ENCODE peak calls at places on chromosome 9, in six cellular contexts. W is trophoblast cell, F is IMR-90, M is H1, G is H9, Y is neuronal stem cell. X is an unnamed sample.

GRCh38 chr9:130448035-130448624 is 3.4 kb downstream of the ASS1 start:
- DNase-seq in W (no peak), F (peak), M (no peak), G (no peak), Y (no peak), X (peak)

GRCh38 chr9:33329117-33329563 is 38.8 kb downstream of the NFX1 start:
- DNase-seq in W (peak), F (peak), M (no peak), G (no peak), Y (no peak), X (no peak)

GRCh38 chr9:13022756-13023155 is 247.9 kb downstream of the LURAP1L start:
- DNase-seq in W (no peak), F (no peak), M (no peak), G (no peak), Y (no peak), X (no peak)

GRCh38 chr9:116494815-116495634 is 192.1 kb upstream of the TRIM32 start:
- DNase-seq in W (peak), F (no peak), M (no peak), G (peak), Y (no peak), X (peak)

GRCh38 chr9:111919875-111920274 is 23.3 kb downstream of the UGCG start:
- DNase-seq in W (no peak), F (no peak), M (no peak), G (no peak), Y (no peak), X (no peak)

GRCh38 chr9:125529107-125529506 is 177.9 kb downstream of the MAPKAP1 start:
- DNase-seq in W (no peak), F (no peak), M (no peak), G (no peak), Y (no peak), X (no peak)

GRCh38 chr9:84750152-84750865 is 80.8 kb downstream of the NTRK2 start:
- DNase-seq in W (no peak), F (no peak), M (no peak), G (no peak), Y (no peak), X (no peak)

GRCh38 chr9:127910613-127911205 is 6.1 kb downstream of the ST6GALNAC4 start:
- DNase-seq in W (no peak), F (peak), M (no peak), G (no peak), Y (no peak), X (peak)

GRCh38 chr9:72351538-72352453 is 13.2 kb downstream of the ZFAND5 start:
- DNase-seq in W (no peak), F (peak), M (no peak), G (no peak), Y (no peak), X (no peak)

GRCh38 chr9:18824095-18824666 is 208.8 kb downstream of the SAXO1 start:
- DNase-seq in W (no peak), F (no peak), M (no peak), G (peak), Y (no peak), X (peak)

GRCh38 chr9:101387871-101388506 is 3.2 kb upstream of the BAAT start:
- DNase-seq in W (peak), F (peak), M (no peak), G (no peak), Y (no peak), X (peak)

GRCh38 chr9:86175743-86176456 is 76.5 kb upstream of the GOLM1 start:
- DNase-seq in W (no peak), F (no peak), M (no peak), G (no peak), Y (no peak), X (no peak)

GRCh38 chr9:134778841-134779411 is 101.7 kb upstream of the FCN2 start:
- DNase-seq in W (peak), F (peak), M (peak), G (peak), Y (peak), X (peak)

GRCh38 chr9:89226076-89226475 is 47.5 kb upstream of the SHC3 start:
- DNase-seq in W (no peak), F (peak), M (peak), G (peak), Y (peak), X (peak)

GRCh38 chr9:116516456-116516855 is 170.6 kb upstream of the TRIM32 start:
- DNase-seq in W (no peak), F (no peak), M (no peak), G (no peak), Y (no peak), X (no peak)

GRCh38 chr9:4228606-4229005 is 71.3 kb downstream of the GLIS3 start:
- DNase-seq in W (no peak), F (peak), M (no peak), G (no peak), Y (no peak), X (peak)

GRCh38 chr9:136310273-136311030 is 6.6 kb upstream of the CCDC187 start:
- DNase-seq in W (no peak), F (no peak), M (no peak), G (no peak), Y (no peak), X (no peak)

GRCh38 chr9:71590362-71590761 is 178.0 kb downstream of the CEMIP2 start:
- DNase-seq in W (no peak), F (no peak), M (no peak), G (no peak), Y (no peak), X (no peak)

GRCh38 chr9:106883626-106884190 is 20.7 kb downstream of the ZNF462 start:
- DNase-seq in W (no peak), F (peak), M (no peak), G (no peak), Y (no peak), X (no peak)

GRCh38 chr9:135010921-135011320 is 76.5 kb upstream of the OLFM1 start:
- DNase-seq in W (no peak), F (no peak), M (no peak), G (no peak), Y (no peak), X (no peak)

GRCh38 chr9:118640836-118641557 is 728.2 kb downstream of the BRINP1 start:
- DNase-seq in W (no peak), F (no peak), M (no peak), G (no peak), Y (no peak), X (no peak)

GRCh38 chr9:90029996-90030395 is 425.2 kb downstream of the GADD45G start:
- DNase-seq in W (no peak), F (no peak), M (no peak), G (no peak), Y (no peak), X (no peak)

GRCh38 chr9:118595719-118596305 is 773.4 kb downstream of the BRINP1 start:
- DNase-seq in W (peak), F (no peak), M (peak), G (peak), Y (peak), X (peak)

GRCh38 chr9:135989722-135990467 is 28.7 kb upstream of the UBAC1 start:
- DNase-seq in W (no peak), F (no peak), M (no peak), G (no peak), Y (no peak), X (no peak)

GRCh38 chr9:4821994-4822544 is 29.3 kb downstream of the RCL1 start:
- DNase-seq in W (no peak), F (no peak), M (no peak), G (no peak), Y (no peak), X (no peak)

DNA sequence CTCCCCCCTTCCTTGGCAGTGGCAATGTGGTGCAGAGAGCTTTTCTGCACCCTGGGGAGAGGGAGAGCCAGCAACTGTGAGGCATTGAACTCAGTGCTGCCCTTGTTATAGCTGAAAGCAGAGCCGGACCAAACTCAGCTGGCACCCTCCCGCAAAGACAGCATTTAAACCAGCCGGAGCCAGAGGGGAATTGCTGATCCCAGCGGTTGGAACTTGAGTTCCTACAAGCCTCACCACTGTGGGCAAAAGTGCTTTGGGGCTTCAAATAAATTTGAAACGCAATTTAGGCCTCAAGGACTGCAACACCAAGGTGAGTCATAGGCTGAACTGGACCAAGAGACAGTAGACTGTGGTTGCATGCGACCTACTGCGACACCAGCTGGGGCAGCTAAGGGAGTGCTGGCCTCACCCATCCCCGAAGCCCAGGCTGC is 207.6 kb upstream of the CDKN2B start:
- DNase-seq in W (no peak), F (peak), M (no peak), G (no peak), Y (no peak), X (no peak)
- H4K8ac ChIP-seq in W (no peak), F (no peak), M (no peak), G (no peak), Y (no peak), X (no peak)

DNA sequence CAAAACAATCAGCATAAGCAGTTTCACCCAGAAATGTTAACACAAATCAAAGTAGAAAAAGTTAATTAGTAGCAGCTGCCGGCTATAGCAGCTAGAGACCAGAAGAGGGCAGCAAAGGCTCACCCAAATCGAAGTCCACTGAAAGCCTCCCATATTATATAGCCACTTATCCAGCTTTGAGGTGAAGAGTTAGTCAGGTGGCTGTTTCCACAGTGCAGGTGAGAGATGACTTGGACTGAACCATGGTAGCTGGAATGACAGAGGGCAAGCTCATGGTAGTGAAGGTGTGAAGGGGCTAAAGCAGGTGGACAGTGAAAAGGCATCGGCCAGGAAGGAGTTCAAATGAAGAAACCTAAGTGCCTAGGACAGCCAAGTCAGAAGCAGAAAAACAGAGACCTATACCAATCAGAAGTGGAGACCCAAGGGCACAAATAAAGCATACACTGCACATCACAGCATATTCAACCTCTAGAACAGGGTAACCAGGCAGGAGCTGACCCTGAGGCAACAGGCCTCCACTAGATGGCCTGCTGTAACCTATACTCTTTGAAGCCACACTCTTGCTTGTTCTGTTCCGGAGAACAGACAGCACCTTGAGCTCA is 7.2 kb upstream of the RNF38 start:
- DNase-seq in W (peak), F (peak), M (no peak), G (peak), Y (peak), X (peak)
- H4K8ac ChIP-seq in W (no peak), F (no peak), M (no peak), G (no peak), Y (no peak), X (no peak)

GRCh38 chr9:109186857-109187256 is 19.8 kb upstream of the FRRS1L start:
- DNase-seq in W (no peak), F (no peak), M (no peak), G (no peak), Y (no peak), X (no peak)

GRCh38 chr9:109181284-109181683 is 14.2 kb upstream of the FRRS1L start:
- DNase-seq in W (no peak), F (no peak), M (no peak), G (no peak), Y (no peak), X (no peak)

GRCh38 chr9:109179801-109180523 is 12.9 kb upstream of the FRRS1L start:
- DNase-seq in W (no peak), F (no peak), M (no peak), G (no peak), Y (no peak), X (no peak)

GRCh38 chr9:109182940-109183798 is 16.1 kb upstream of the FRRS1L start:
- DNase-seq in W (peak), F (peak), M (no peak), G (peak), Y (no peak), X (peak)

GRCh38 chr9:109182550-109182939 is 15.5 kb upstream of the FRRS1L start:
- DNase-seq in W (no peak), F (no peak), M (no peak), G (no peak), Y (no peak), X (no peak)
- H4K8ac ChIP-seq in W (no peak), F (no peak), M (peak), G (no peak), Y (no peak), X (no peak)

GRCh38 chr9:94827584-94828304 is 101.2 kb downstream of the AOPEP start:
- DNase-seq in W (no peak), F (peak), M (no peak), G (no peak), Y (no peak), X (no peak)

GRCh38 chr9:94826044-94826443 is 99.5 kb downstream of the AOPEP start:
- DNase-seq in W (no peak), F (no peak), M (no peak), G (no peak), Y (no peak), X (no peak)

GRCh38 chr9:94825620-94825958 is 99.1 kb downstream of the AOPEP start:
- DNase-seq in W (no peak), F (no peak), M (no peak), G (no peak), Y (no peak), X (no peak)

GRCh38 chr9:94824913-94825619 is 98.6 kb downstream of the AOPEP start:
- DNase-seq in W (no peak), F (no peak), M (peak), G (peak), Y (no peak), X (peak)

GRCh38 chr9:94826644-94827410 is 100.3 kb downstream of the AOPEP start:
- DNase-seq in W (no peak), F (no peak), M (no peak), G (no peak), Y (no peak), X (no peak)
- H4K8ac ChIP-seq in W (no peak), F (no peak), M (no peak), G (no peak), Y (no peak), X (no peak)

DNA sequence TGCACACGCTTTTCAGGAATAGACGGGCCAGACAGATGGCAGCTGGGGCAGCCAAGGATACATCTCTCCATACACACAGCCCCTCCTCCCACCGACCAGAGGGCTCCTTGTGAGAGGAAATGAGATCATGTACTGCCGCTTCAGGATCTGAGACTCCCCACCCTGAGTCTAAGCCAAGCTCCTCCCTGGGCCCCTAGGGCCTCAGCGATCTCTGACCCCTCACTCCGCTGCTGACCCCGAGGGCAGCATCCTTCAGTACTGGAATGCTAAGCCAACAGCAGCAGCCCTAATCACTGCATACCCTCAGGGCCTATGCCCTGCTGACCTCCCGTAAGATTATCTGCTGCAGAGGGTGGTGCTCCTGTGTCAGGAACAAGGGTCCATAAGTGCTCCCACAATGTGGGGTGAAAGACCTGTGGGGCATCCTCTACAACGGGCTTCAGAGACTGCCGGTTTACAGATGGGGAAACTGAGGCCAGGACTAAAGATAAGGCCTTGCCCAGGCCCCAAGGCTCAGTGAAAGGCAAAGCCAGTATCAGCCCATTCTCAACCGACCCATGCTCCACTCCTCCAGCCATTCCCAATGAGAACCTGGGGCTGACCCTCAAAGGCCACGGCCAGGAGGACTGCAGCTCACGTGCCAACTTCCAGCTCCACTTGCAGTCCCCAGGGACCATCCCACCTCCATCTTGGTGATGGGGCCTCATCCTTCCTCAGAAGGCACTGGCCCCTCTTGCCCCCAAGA is 37.5 kb downstream of the BICD2 start:
- DNase-seq in W (peak), F (peak), M (no peak), G (no peak), Y (no peak), X (peak)
- H4K8ac ChIP-seq in W (no peak), F (no peak), M (no peak), G (no peak), Y (no peak), X (no peak)

GRCh38 chr9:70553718-70554673 is 139.5 kb upstream of the KLF9 start:
- DNase-seq in W (no peak), F (peak), M (peak), G (peak), Y (peak), X (peak)

GRCh38 chr9:70554881-70555280 is 140.4 kb upstream of the KLF9 start:
- DNase-seq in W (no peak), F (no peak), M (no peak), G (no peak), Y (no peak), X (no peak)

GRCh38 chr9:70552561-70552960 is 138.1 kb upstream of the KLF9 start:
- DNase-seq in W (no peak), F (no peak), M (no peak), G (no peak), Y (no peak), X (no peak)

GRCh38 chr9:70549926-70550325 is 135.5 kb upstream of the KLF9 start:
- DNase-seq in W (no peak), F (no peak), M (no peak), G (no peak), Y (no peak), X (no peak)

GRCh38 chr9:70551391-70551790 is 136.9 kb upstream of the KLF9 start:
- DNase-seq in W (no peak), F (peak), M (no peak), G (no peak), Y (no peak), X (no peak)
- H4K8ac ChIP-seq in W (no peak), F (no peak), M (no peak), G (no peak), Y (no peak), X (no peak)